ENCODE peak calls at places on chromosomes 11 and 22, in five cellular contexts. P, R, O, W and Z are unnamed samples.

GRCh38 chr11:73389902-73390301 is 13.7 kb downstream of the RELT start:
- DNase-seq in P (no peak), R (no peak), O (no peak), W (no peak), Z (no peak)

GRCh38 chr11:34585304-34585869 is 35.5 kb upstream of the EHF start:
- DNase-seq in P (no peak), R (no peak), O (no peak), W (no peak), Z (no peak)

GRCh38 chr11:104873252-104873651 is 25.0 kb downstream of the CASP12 start:
- DNase-seq in P (no peak), R (peak; percentile 37), O (no peak), W (no peak), Z (no peak)

GRCh38 chr22:43385770-43386641 is 25.8 kb upstream of the MPPED1 start:
- DNase-seq in P (peak; percentile 32), R (peak; percentile 89), O (peak; percentile 77), W (peak; percentile 70), Z (peak; percentile 19)

GRCh38 chr22:49582671-49583070 is 245.0 kb downstream of the BRD1 start:
- DNase-seq in P (no peak), R (no peak), O (no peak), W (no peak), Z (no peak)

GRCh38 chr11:116066777-116067176 is 562.6 kb upstream of the CADM1 start:
- DNase-seq in P (no peak), R (no peak), O (no peak), W (no peak), Z (no peak)

GRCh38 chr22:33909075-33909458 is 11.2 kb downstream of the LARGE1 start:
- DNase-seq in P (no peak), R (no peak), O (no peak), W (no peak), Z (peak; percentile 78)

GRCh38 chr11:60860943-60861342 is 5.2 kb upstream of the PTGDR2 start:
- DNase-seq in P (no peak), R (no peak), O (no peak), W (no peak), Z (no peak)

GRCh38 chr22:30488121-30488520 is 16.3 kb upstream of the SEC14L3 start:
- DNase-seq in P (no peak), R (peak; percentile 35), O (no peak), W (no peak), Z (no peak)

GRCh38 chr22:40176921-40177737 is 596 bp upstream of the TNRC6B start:
- DNase-seq in P (no peak), R (peak; percentile 76), O (peak; percentile 74), W (peak; percentile 61), Z (peak; percentile 54)

GRCh38 chr22:20291604-20292063 is 23.5 kb upstream of the RTN4R start:
- DNase-seq in P (no peak), R (no peak), O (no peak), W (no peak), Z (no peak)

GRCh38 chr11:12761029-12761428 is 86.8 kb downstream of the TEAD1 start:
- DNase-seq in P (peak; percentile 12), R (no peak), O (no peak), W (peak; percentile 65), Z (no peak)

GRCh38 chr22:28917747-28918543 is 34.6 kb downstream of the ZNRF3 start:
- DNase-seq in P (peak; percentile 74), R (no peak), O (no peak), W (no peak), Z (peak; percentile 66)

GRCh38 chr22:28103596-28103995 is 184.5 kb upstream of the PITPNB start:
- DNase-seq in P (no peak), R (no peak), O (no peak), W (no peak), Z (no peak)

GRCh38 chr22:49052023-49052538 is 775.6 kb downstream of the BRD1 start:
- DNase-seq in P (no peak), R (peak; percentile 60), O (no peak), W (no peak), Z (peak; percentile 2)

GRCh38 chr11:134052988-134053945 is 15.6 kb upstream of the JAM3 start:
- DNase-seq in P (no peak), R (no peak), O (no peak), W (no peak), Z (no peak)

GRCh38 chr22:38412435-38413084 is 42.4 kb downstream of the KCNJ4 start:
- DNase-seq in P (no peak), R (peak; percentile 63), O (peak; percentile 15), W (no peak), Z (no peak)

GRCh38 chr11:82494988-82495432 is 238.7 kb downstream of the FAM181B start:
- DNase-seq in P (no peak), R (peak; percentile 37), O (peak; percentile 56), W (no peak), Z (no peak)

GRCh38 chr22:39859903-39860588 is 33.5 kb downstream of the ENTHD1 start:
- DNase-seq in P (no peak), R (no peak), O (no peak), W (no peak), Z (no peak)

GRCh38 chr11:61378713-61379313 is 13.6 kb upstream of the TMEM216 start:
- DNase-seq in P (no peak), R (no peak), O (no peak), W (no peak), Z (peak; percentile 90)

GRCh38 chr11:65553301-65554001 is 4.7 kb downstream of the LTBP3 start:
- DNase-seq in P (no peak), R (peak; percentile 91), O (peak; percentile 90), W (no peak), Z (no peak)

GRCh38 chr11:95556342-95557151 is 233.0 kb downstream of the FAM76B start:
- DNase-seq in P (no peak), R (no peak), O (peak; percentile 71), W (no peak), Z (peak; percentile 31)

GRCh38 chr11:43959321-43959995 is 17.0 kb downstream of the C11orf96 start:
- DNase-seq in P (no peak), R (no peak), O (no peak), W (no peak), Z (no peak)

GRCh38 chr22:46430961-46431838 is 95.7 kb downstream of the TRMU start:
- DNase-seq in P (no peak), R (no peak), O (no peak), W (no peak), Z (no peak)

GRCh38 chr11:3824714-3825472 is 15.9 kb downstream of the RHOG start:
- DNase-seq in P (no peak), R (peak; percentile 92), O (peak; percentile 62), W (peak; percentile 44), Z (no peak)

GRCh38 chr11:12535321-12535720 is 138.9 kb upstream of the TEAD1 start:
- DNase-seq in P (no peak), R (no peak), O (no peak), W (no peak), Z (no peak)

GRCh38 chr11:34114014-34114413 is 8.6 kb downstream of the NAT10 start:
- DNase-seq in P (no peak), R (no peak), O (no peak), W (no peak), Z (no peak)

GRCh38 chr11:18775492-18776292 is 15.9 kb downstream of the PTPN5 start:
- DNase-seq in P (peak; percentile 64), R (peak; percentile 82), O (peak; percentile 75), W (peak; percentile 41), Z (peak; percentile 5)

GRCh38 chr11:46026616-46027293 is 94.5 kb downstream of the PHF21A start:
- DNase-seq in P (no peak), R (no peak), O (no peak), W (no peak), Z (peak; percentile 70)
- H2AFZ ChIP-seq in P (no peak overlapping the region), R (no peak overlapping the region), O (no peak overlapping the region), W (no peak overlapping the region), Z (no peak overlapping the region)

DNA sequence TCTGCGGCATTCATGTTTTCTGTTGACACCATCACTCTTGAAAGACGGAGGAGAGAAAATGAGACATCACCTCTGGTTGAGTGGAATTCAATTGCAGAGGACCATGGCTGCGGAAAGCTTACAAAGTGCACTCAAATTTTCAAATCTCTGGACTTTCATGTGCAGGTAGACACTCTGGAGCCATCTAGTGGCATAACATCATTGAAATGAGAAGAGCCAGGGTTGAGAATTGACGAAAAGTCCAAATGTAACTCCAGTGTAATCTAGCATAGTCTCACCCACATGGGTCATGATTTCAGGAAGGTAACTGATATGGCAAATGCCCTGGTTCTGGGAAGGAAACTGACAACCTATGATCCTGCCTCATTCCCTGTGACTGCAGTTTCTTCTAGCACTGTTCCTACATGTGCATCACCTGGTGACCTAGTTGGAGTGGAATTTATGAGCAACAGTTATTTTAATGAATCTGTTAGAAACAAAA is 687.8 kb downstream of the KCNA4 start:
- DNase-seq in P (peak; percentile 62), R (no peak), O (peak; percentile 36), W (peak; percentile 75), Z (peak; percentile 84)
- H2AFZ ChIP-seq in P (peak overlapping the region; percentile 84), R (no peak overlapping the region), O (no peak overlapping the region), W (no peak overlapping the region), Z (no peak overlapping the region)

GRCh38 chr11:22276535-22276934 is 61.6 kb upstream of the SLC17A6 start:
- DNase-seq in P (no peak), R (no peak), O (no peak), W (peak; percentile 1), Z (no peak)
- H2AFZ ChIP-seq in P (no peak overlapping the region), R (no peak overlapping the region), O (no peak overlapping the region), W (no peak overlapping the region), Z (no peak overlapping the region)

GRCh38 chr11:77474509-77475070 is 696 bp upstream of the PAK1 start:
- DNase-seq in P (no peak), R (no peak), O (no peak), W (no peak), Z (no peak)
- H2AFZ ChIP-seq in P (peak overlapping the region; percentile 87), R (peak overlapping the region; percentile 61), O (peak overlapping the region; percentile 52), W (peak overlapping the region; percentile 17), Z (peak overlapping the region; percentile 68)

DNA sequence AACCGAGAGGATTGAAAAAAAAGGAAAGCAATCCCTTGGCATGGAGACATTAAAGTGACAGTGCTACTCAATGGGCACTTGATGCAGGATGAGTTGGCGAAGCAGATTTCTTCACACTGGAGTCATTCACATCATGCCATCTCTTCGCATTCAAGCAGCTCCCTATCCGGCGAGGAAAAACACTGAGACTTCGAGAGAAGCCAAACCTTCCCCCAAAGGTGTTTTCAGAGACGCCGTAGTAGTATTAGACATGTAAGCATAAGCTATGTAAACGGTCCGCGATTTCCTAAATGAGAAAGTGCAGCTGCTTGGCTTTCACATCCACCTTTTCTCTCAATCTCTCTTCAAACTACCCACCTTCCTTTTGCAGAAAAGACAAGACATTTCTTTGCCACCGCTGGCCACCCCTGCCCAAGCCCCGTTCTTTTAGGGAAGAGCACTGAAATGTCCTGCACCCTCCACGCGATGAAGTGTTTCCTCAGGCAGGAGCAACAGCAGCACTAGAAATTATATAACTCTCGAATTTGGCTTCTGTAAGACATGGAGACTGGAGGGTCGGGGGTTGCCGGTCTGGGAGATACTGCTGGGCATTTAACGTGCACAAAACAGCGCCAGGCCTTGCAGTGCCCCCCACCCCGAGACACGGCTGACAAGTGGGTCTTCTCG is at the start of gene DLG2:
- DNase-seq in P (no peak), R (no peak), O (peak; percentile 34), W (peak; percentile 55), Z (peak; percentile 18)
- H2AFZ ChIP-seq in P (peak within 1 kb of the TSS; percentile 10), R (no peak within 1 kb of the TSS), O (peak within 1 kb of the TSS; percentile 79), W (peak within 1 kb of the TSS; percentile 87), Z (peak within 1 kb of the TSS; percentile 98)